ENCODE peak calls at places on chromosomes 13 and 19, in four cellular contexts. One of them, this sample, is unnamed.
A peak's percentile ranks its signal among the peaks of the same experiment; 100 is the strongest.

GRCh38 chr13:96581741-96582140 is 412.5 kb downstream of the OXGR1 start:
- DNase-seq in left lung: no peak
- DNase-seq in AG10803: no peak
- DNase-seq in RWPE2: no peak
- DNase-seq in this sample: no peak

GRCh38 chr13:33775339-33776108 is 42.4 kb upstream of the RFC3 start:
- DNase-seq in AG10803: no peak
- DNase-seq in RWPE2: no peak
- DNase-seq in left lung: no peak
- DNase-seq in this sample: no peak

GRCh38 chr13:47680752-47681151 is 320.3 kb downstream of the SUCLA2 start:
- DNase-seq in left lung: no peak
- DNase-seq in AG10803: peak; percentile 50
- DNase-seq in RWPE2: no peak
- DNase-seq in this sample: no peak

GRCh38 chr13:38398810-38399493 is 49.3 kb downstream of the UFM1 start:
- DNase-seq in left lung: no peak
- DNase-seq in AG10803: peak; percentile 93
- DNase-seq in RWPE2: no peak
- DNase-seq in this sample: no peak

GRCh38 chr13:39282400-39282972 is 244.2 kb downstream of the NHLRC3 start:
- DNase-seq in RWPE2: no peak
- DNase-seq in AG10803: no peak
- DNase-seq in left lung: no peak
- DNase-seq in this sample: no peak

GRCh38 chr19:2500157-2500556 is 24.2 kb downstream of the GADD45B start:
- DNase-seq in left lung: no peak
- DNase-seq in RWPE2: no peak
- DNase-seq in AG10803: no peak
- DNase-seq in this sample: no peak

GRCh38 chr19:35038623-35039512 is 2.7 kb upstream of the HPN start:
- DNase-seq in left lung: no peak
- DNase-seq in AG10803: peak; percentile 32
- DNase-seq in RWPE2: peak; percentile 46
- DNase-seq in this sample: no peak

GRCh38 chr19:4597975-4598671 is 38.6 kb upstream of the SEMA6B start:
- DNase-seq in left lung: no peak
- DNase-seq in AG10803: no peak
- DNase-seq in RWPE2: no peak
- DNase-seq in this sample: no peak

GRCh38 chr13:47904239-47904638 is 96.8 kb downstream of the SUCLA2 start:
- DNase-seq in left lung: no peak
- DNase-seq in AG10803: no peak
- DNase-seq in RWPE2: no peak
- DNase-seq in this sample: no peak

GRCh38 chr13:20580257-20580656 is 13.3 kb downstream of the IFT88 start:
- DNase-seq in AG10803: no peak
- DNase-seq in RWPE2: no peak
- DNase-seq in left lung: no peak
- DNase-seq in this sample: no peak

DNA sequence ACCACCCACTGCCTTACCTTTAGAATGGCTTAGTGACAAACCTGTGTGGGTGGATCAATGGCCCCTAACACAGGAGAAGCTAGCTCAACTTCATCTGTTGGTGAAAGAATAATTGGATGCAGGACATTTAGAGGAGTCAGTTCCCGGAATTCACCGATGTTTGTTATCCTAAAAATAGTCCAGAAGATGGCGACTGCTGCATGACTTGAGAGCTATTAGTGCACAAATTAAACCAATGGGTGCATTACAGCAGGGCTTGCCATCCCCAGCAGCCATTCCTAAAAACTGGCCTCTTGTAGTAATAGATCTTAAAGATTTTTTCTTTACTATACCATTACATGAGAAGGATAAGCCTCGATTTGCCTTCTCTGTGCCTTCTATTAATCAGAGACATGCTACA is 46.8 kb upstream of the ZNF726 start:
- DNase-seq in RWPE2: no peak
- DNase-seq in left lung: no peak
- DNase-seq in AG10803: no peak
- DNase-seq in this sample: no peak
- TF ChIP-seq CTCF in RWPE2: no peak
- TF ChIP-seq CTCF in left lung: no peak
- TF ChIP-seq CTCF in AG10803: no peak
- TF ChIP-seq CTCF in this sample: no peak

GRCh38 chr19:19146000-19146608 is 7.8 kb upstream of the TMEM161A start:
- DNase-seq in left lung: peak; percentile 70
- DNase-seq in RWPE2: no peak
- DNase-seq in AG10803: peak; percentile 46
- DNase-seq in this sample: no peak
- TF ChIP-seq CTCF in left lung: peak; percentile 90
- TF ChIP-seq CTCF in RWPE2: peak; percentile 88
- TF ChIP-seq CTCF in AG10803: peak; percentile 83
- TF ChIP-seq CTCF in this sample: peak; percentile 88

GRCh38 chr13:28185256-28185655 is 46.9 kb downstream of the PAN3 start:
- DNase-seq in RWPE2: no peak
- DNase-seq in AG10803: no peak
- DNase-seq in left lung: no peak
- DNase-seq in this sample: no peak
- TF ChIP-seq CTCF in RWPE2: no peak
- TF ChIP-seq CTCF in AG10803: no peak
- TF ChIP-seq CTCF in left lung: no peak
- TF ChIP-seq CTCF in this sample: no peak

GRCh38 chr13:83211301-83211700 is 671.0 kb downstream of the SLITRK1 start:
- DNase-seq in left lung: no peak
- DNase-seq in AG10803: peak; percentile 67
- DNase-seq in RWPE2: no peak
- DNase-seq in this sample: no peak

GRCh38 chr13:83219832-83220231 is 662.4 kb downstream of the SLITRK1 start:
- DNase-seq in RWPE2: no peak
- DNase-seq in AG10803: no peak
- DNase-seq in left lung: no peak
- DNase-seq in this sample: no peak

GRCh38 chr13:83216521-83217245 is 665.6 kb downstream of the SLITRK1 start:
- DNase-seq in left lung: no peak
- DNase-seq in AG10803: peak; percentile 37
- DNase-seq in RWPE2: no peak
- DNase-seq in this sample: no peak

GRCh38 chr13:83215627-83216026 is 666.6 kb downstream of the SLITRK1 start:
- DNase-seq in RWPE2: no peak
- DNase-seq in left lung: no peak
- DNase-seq in AG10803: peak; percentile 76
- DNase-seq in this sample: no peak

GRCh38 chr13:83214452-83214851 is 667.8 kb downstream of the SLITRK1 start:
- DNase-seq in left lung: no peak
- DNase-seq in AG10803: no peak
- DNase-seq in RWPE2: no peak
- DNase-seq in this sample: no peak
- TF ChIP-seq CTCF in left lung: no peak
- TF ChIP-seq CTCF in AG10803: no peak
- TF ChIP-seq CTCF in RWPE2: no peak
- TF ChIP-seq CTCF in this sample: no peak

GRCh38 chr13:28532226-28533048 is 37.5 kb upstream of the FLT1 start:
- DNase-seq in RWPE2: no peak
- DNase-seq in left lung: no peak
- DNase-seq in AG10803: no peak
- DNase-seq in this sample: no peak
- TF ChIP-seq CTCF in RWPE2: no peak
- TF ChIP-seq CTCF in left lung: no peak
- TF ChIP-seq CTCF in AG10803: no peak
- TF ChIP-seq CTCF in this sample: peak; percentile 22

DNA sequence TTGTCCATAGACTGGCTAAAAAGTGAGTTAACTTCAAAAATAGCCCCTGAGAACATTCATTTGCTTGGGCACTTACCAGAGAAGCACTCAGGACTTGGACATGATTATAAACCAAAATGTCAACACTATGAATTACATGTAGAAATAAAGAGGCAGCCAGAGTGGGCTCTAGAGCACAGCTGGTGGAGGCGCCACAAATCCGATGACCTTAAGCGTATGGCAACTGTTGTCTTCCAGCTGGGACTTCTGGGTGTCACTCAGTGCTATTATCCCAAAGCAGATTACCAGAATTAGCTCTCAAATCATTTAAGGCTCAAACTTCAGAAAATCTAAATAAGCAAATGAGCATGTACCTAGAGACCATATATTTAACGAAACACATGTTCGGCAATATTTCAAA is 1255.5 kb upstream of the SLC10A2 start:
- DNase-seq in left lung: no peak
- DNase-seq in RWPE2: no peak
- DNase-seq in AG10803: no peak
- DNase-seq in this sample: no peak
- TF ChIP-seq CTCF in left lung: no peak
- TF ChIP-seq CTCF in RWPE2: no peak
- TF ChIP-seq CTCF in AG10803: no peak
- TF ChIP-seq CTCF in this sample: no peak

DNA sequence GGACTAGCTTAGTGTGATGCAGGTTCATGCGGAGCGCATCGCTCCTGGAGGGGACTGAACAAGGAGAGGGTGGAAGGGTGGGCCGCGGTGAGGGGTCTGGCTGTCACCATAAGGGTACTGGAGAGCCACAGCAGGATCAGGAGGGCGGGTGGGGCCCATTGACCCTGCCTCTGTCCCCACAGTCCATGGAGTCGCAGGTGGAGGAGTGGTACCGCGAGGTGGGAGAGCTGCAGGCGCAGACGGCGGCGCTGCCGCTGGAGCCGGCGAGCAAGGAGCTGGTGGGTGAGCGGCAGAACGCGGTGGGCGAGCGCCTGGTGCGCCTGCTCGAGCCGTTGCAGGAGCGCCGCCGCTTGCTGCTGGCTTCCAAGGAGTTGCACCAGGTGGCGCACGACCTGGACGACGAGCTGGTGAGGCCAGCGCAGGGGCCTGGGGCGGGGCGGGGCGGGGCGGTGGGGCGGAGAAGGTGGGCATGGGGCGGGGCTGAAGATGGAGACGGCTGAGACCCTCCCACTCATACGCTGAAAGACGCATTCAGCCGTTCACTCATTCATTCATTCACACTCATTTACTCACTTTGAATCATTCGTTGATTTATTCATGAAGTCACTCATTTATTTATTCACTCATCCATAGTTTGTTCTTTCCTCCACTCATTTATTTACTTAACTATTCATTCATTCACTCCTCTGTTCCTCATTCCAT is 27.5 kb upstream of the SHKBP1 start:
- DNase-seq in AG10803: peak; percentile 28
- DNase-seq in left lung: peak; percentile 46
- DNase-seq in RWPE2: no peak
- DNase-seq in this sample: no peak
- TF ChIP-seq CTCF in AG10803: peak; percentile 27
- TF ChIP-seq CTCF in left lung: peak; percentile 37
- TF ChIP-seq CTCF in RWPE2: peak; percentile 70
- TF ChIP-seq CTCF in this sample: peak; percentile 76

This sample was measured in chondrocyte.